ENCODE peak calls at places on chromosomes 4 and X, in seven cellular contexts. J is stomach, W is HCT116, P is uterus, X is transverse colon, E is IMR-90, F is Peyer's patch. M is an unnamed sample. For H3K4me1, the result is how much of the 10 kb centered on the place peaks cover.

GRCh38 chr4:132003593-132003992 is 1145.5 kb upstream of the PCDH10 start:
- DNase-seq in E (no peak), P (no peak), W (no peak), X (no peak), F (no peak), J (no peak), M (no peak)

GRCh38 chrX:69507500-69507789 is 3.3 kb downstream of the NALF2 start:
- DNase-seq in P (no peak), W (no peak), E (no peak), F (no peak), J (no peak), X (no peak), M (no peak)

GRCh38 chr4:69858683-69859082 is 1.3 kb downstream of the SULT1E1 start:
- DNase-seq in X (no peak), J (no peak), F (peak), E (no peak), W (no peak), P (no peak), M (no peak)

GRCh38 chr4:60223098-60223497 is 977.0 kb upstream of the ADGRL3 start:
- DNase-seq in F (no peak), J (no peak), W (no peak), P (no peak), E (no peak), X (no peak), M (no peak)

GRCh38 chrX:1205681-1206611 is 6.5 kb downstream of the CRLF2 start:
- DNase-seq in W (peak), F (peak), P (no peak), X (peak), J (no peak), E (peak), M (no peak)

GRCh38 chr4:173264245-173264959 is 69.8 kb downstream of the HMGB2 start:
- DNase-seq in F (peak), E (peak), P (peak), X (peak), J (peak), W (no peak), M (peak)

GRCh38 chr4:140743194-140743931 is 12.8 kb downstream of the TBC1D9 start:
- DNase-seq in F (peak), E (peak), X (peak), P (no peak), W (no peak), J (no peak), M (no peak)

GRCh38 chr4:79073471-79073870 is 134.2 kb upstream of the PAQR3 start:
- DNase-seq in E (no peak), J (no peak), X (no peak), W (no peak), F (no peak), P (no peak), M (no peak)

GRCh38 chr4:107453231-107453630 is 266.8 kb downstream of the PAPSS1 start:
- DNase-seq in W (no peak), J (no peak), E (no peak), P (no peak), X (no peak), F (no peak), M (no peak)

GRCh38 chr4:25977397-25978170 is 63.6 kb downstream of the SMIM20 start:
- DNase-seq in X (no peak), E (no peak), W (no peak), F (no peak), P (no peak), J (no peak), M (no peak)

GRCh38 chrX:130212371-130212770 is 40.6 kb downstream of the RAB33A start:
- DNase-seq in E (no peak), W (no peak), P (no peak), J (no peak), F (no peak), X (no peak), M (no peak)

GRCh38 chrX:7120578-7121219 is 26.8 kb upstream of the STS start:
- DNase-seq in P (no peak), X (peak), W (no peak), F (no peak), E (peak), J (no peak), M (no peak)

GRCh38 chrX:6386837-6387236 is 148.1 kb downstream of the VCX3A start:
- DNase-seq in F (no peak), W (no peak), P (no peak), E (no peak), J (no peak), X (no peak), M (no peak)

GRCh38 chr4:110411599-110412011 is 64.3 kb upstream of the ENPEP start:
- DNase-seq in E (no peak), F (no peak), X (peak), J (no peak), P (no peak), W (no peak), M (no peak)

GRCh38 chr4:156832886-156833285 is 138.7 kb downstream of the PDGFC start:
- DNase-seq in F (no peak), J (no peak), X (no peak), W (no peak), E (peak), P (no peak), M (no peak)

GRCh38 chrX:74613350-74614192 is 853 bp downstream of the RLIM start:
- DNase-seq in F (peak), W (no peak), E (peak), P (no peak), X (peak), J (peak), M (no peak)

GRCh38 chr4:83358410-83358809 is 23.8 kb upstream of the HPSE start:
- DNase-seq in J (no peak), P (no peak), X (no peak), F (no peak), W (no peak), E (peak), M (no peak)

GRCh38 chr4:30116401-30116800 is 603.8 kb upstream of the PCDH7 start:
- DNase-seq in F (no peak), X (no peak), P (no peak), J (no peak), E (no peak), W (no peak), M (no peak)

GRCh38 chr4:11487876-11488545 is 59.3 kb upstream of the HS3ST1 start:
- DNase-seq in X (no peak), F (no peak), P (no peak), E (no peak), J (no peak), W (no peak), M (no peak)

GRCh38 chrX:151920530-151920929 is 7.8 kb downstream of the MAGEA4 start:
- DNase-seq in W (no peak), F (no peak), E (no peak), P (no peak), J (no peak), X (no peak), M (no peak)

GRCh38 chrX:151921866-151922265 is 9.2 kb downstream of the MAGEA4 start:
- DNase-seq in E (no peak), F (no peak), P (no peak), X (no peak), W (no peak), J (no peak), M (no peak)

GRCh38 chrX:151921292-151921691 is 8.6 kb downstream of the MAGEA4 start:
- DNase-seq in W (no peak), E (no peak), P (no peak), F (no peak), X (no peak), J (no peak), M (no peak)

GRCh38 chrX:151919610-151920009 is 6.9 kb downstream of the MAGEA4 start:
- DNase-seq in W (no peak), P (no peak), J (no peak), F (no peak), X (no peak), E (no peak), M (no peak)

DNA sequence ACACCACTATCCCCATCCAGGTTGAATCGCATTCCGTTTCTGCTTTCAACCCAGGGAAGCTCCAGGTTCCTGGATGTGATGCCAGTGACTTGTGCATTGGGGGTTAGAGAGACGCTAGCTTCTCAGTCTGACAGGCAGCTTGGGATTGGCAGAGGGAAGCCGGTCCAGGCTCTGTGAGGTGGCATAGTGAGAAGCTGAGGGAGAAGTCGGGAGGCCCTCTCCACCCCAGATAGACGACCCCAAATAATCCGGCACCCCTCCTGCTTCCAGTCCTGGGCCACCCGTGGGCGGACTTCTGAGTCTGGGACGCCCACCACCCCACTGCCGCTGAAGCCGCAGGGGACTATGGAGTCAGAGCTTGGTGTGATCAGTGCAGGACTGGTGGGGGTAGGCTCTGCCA is 7.4 kb downstream of the MAGEA4 start:
- DNase-seq in W (no peak), X (no peak), J (no peak), P (no peak), F (no peak), E (no peak), M (no peak)
- H3K4me1 ChIP-seq in W (under half), X (under half), J (under half), P (under half), F (under half), E (under half), M (under half)

GRCh38 chrX:40570346-40571093 is 10.2 kb upstream of the ATP6AP2 start:
- DNase-seq in J (no peak), X (no peak), P (no peak), W (no peak), E (no peak), F (peak), M (no peak)
- TF ChIP-seq POLR2A in J (no peak), X (no peak), P (no peak), W (no peak), E (no peak), F (no peak), M (no peak)

GRCh38 chrX:17412692-17413091 is 37.7 kb downstream of the NHS start:
- DNase-seq in W (peak), E (peak), F (no peak), J (no peak), X (no peak), P (no peak), M (no peak)
- H3K27ac ChIP-seq in W (peak), E (peak), F (no peak), J (no peak), X (no peak), P (no peak), M (no peak)

DNA sequence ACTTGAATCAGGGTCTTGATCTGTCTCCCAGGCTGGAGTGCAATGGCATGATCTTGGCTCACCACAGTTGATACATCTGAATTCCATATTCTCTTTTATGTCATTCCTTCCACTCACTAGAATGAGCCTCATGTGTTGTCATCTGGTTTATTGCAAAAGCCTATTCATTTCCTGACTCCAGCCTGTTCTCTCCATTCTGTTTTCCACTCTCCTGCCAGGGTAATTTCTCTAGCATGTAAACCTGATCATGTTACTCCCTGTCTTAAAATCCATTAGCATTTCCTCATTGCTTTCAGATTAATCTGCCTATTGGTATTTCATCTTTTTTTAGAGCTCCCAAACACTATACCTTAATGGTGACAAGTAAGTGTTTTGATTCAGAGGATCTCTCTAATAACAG is 4.3 kb upstream of the DDX60L start:
- DNase-seq in W (no peak), F (no peak), E (peak), P (no peak), X (no peak), J (no peak), M (no peak)
- H3K4me1 ChIP-seq in W (half or more), F (under half), E (under half), P (under half), X (under half), J (under half), M (under half)

GRCh38 chr4:185472063-185472542 is 570 bp upstream of the CCDC110 start:
- DNase-seq in W (no peak), F (no peak), E (no peak), P (no peak), X (no peak), J (no peak), M (no peak)

GRCh38 chr4:185473247-185473646 is 1.7 kb upstream of the CCDC110 start:
- DNase-seq in F (no peak), P (no peak), W (no peak), J (no peak), X (no peak), E (no peak), M (no peak)

GRCh38 chr4:185469539-185470154 is 1.9 kb downstream of the CCDC110 start:
- DNase-seq in F (no peak), W (no peak), J (no peak), E (no peak), X (peak), P (no peak), M (no peak)

GRCh38 chr4:185470503-185471195 is 884 bp downstream of the CCDC110 start:
- DNase-seq in W (peak), J (peak), E (peak), F (peak), X (peak), P (peak), M (peak)

GRCh38 chr4:185471235-185472062 is at the start of gene CCDC110:
- DNase-seq in F (peak), J (peak), W (peak), P (peak), E (peak), X (peak), M (peak)
- TF ChIP-seq POLR2A in F (no peak), J (no peak), W (no peak), P (no peak), E (no peak), X (no peak), M (no peak)

DNA sequence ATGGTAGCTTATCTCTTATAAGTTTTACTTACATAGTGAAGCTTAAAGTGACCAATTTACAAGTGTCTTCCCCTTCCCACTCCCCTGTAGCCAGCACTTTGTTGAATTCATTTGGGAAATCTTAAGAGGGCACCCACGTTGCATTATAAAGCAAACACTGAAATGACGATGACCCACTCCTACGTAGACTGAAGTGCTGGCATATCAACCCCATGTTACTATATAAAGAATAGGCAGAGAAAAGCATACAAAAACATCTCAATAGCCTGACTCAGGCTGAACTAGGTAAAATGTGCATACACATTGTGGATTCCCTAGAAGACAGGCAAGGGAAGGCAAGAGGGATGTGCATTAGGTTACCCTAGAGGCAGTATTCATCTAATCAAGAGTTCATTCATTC is 313.4 kb downstream of the TENM3 start:
- DNase-seq in F (no peak), W (no peak), P (no peak), X (no peak), E (peak), J (no peak), M (no peak)
- H3K27ac ChIP-seq in F (no peak), W (no peak), P (no peak), X (no peak), E (peak), J (no peak), M (no peak)

GRCh38 chrX:48918303-48918643 is 551 bp downstream of the PIM2 start:
- DNase-seq in W (no peak), J (no peak), X (no peak), F (no peak), E (no peak), P (no peak), M (no peak)
- H3K4me1 ChIP-seq in W (under half), J (under half), X (under half), F (under half), E (under half), P (under half), M (under half)

GRCh38 chr4:73538162-73538561 is 56.6 kb downstream of the AFM start:
- DNase-seq in F (no peak), J (no peak), P (no peak), W (no peak), E (no peak), X (no peak), M (no peak)
- TF ChIP-seq POLR2A in F (no peak), J (no peak), P (no peak), W (no peak), E (no peak), X (no peak), M (no peak)

DNA sequence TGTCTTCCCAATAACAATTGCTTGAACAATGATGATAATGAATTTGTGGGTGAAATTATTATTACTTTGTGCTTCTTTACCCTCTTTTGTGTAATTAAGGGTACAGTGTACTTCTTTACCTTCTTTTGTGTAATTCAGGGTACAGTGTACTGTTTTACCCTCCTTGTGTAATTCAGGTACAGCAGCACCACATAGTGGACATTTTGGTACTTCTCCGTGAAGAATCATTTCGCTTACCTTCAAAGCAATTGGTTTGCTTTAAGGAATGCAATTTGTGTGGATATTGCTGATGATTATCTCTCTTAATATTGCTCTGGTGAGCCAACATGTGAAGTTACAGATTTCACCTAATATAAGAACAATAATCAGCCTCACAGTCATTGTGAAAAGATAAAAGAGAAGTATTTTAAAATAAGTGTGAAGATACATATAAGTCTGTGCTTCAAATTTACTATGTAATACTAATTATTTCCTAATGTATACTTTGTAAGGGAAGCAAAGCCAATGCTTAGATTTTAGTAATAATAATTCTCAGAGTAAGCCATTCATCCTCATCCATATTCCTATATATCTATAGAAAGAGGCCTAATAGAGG is 27.2 kb upstream of the SEC24B start:
- DNase-seq in E (peak), P (no peak), J (no peak), X (no peak), W (peak), F (no peak), M (no peak)
- H3K27ac ChIP-seq in E (no peak), P (no peak), J (no peak), X (no peak), W (no peak), F (no peak), M (no peak)